ENCODE peak calls at places on chromosomes 12 and 14, in four cellular contexts. P is A549, M is heart left ventricle, L is psoas muscle. H is an unnamed sample.

GRCh38 chr14:71515520-71515919 is 416.7 kb upstream of the RGS6 start:
- DNase-seq in L (no peak), P (no peak), M (no peak), H (no peak)

GRCh38 chr14:55281316-55281839 is 10.2 kb downstream of the FBXO34 start:
- DNase-seq in M (no peak), L (no peak), P (no peak), H (no peak)

GRCh38 chr12:108312885-108313203 is 26.3 kb downstream of the CMKLR1 start:
- DNase-seq in P (no peak), M (peak; percentile 87), L (peak; percentile 58), H (peak; percentile 74)

GRCh38 chr12:10753066-10753465 is 29.9 kb upstream of the YBX3 start:
- DNase-seq in P (no peak), L (no peak), M (no peak), H (no peak)

GRCh38 chr12:68565391-68565903 is 45.3 kb upstream of the RAP1B start:
- DNase-seq in P (no peak), M (no peak), L (no peak), H (no peak)

GRCh38 chr12:116600959-116601358 is 41.8 kb downstream of the MAP1LC3B2 start:
- DNase-seq in L (no peak), M (no peak), P (no peak), H (no peak)

GRCh38 chr12:1056390-1056789 is 65.4 kb downstream of the ERC1 start:
- DNase-seq in P (no peak), M (no peak), L (no peak), H (no peak)

GRCh38 chr12:126171936-126172559 is 1106.8 kb downstream of the AACS start:
- DNase-seq in L (no peak), P (no peak), M (no peak), H (no peak)

GRCh38 chr12:77493311-77493710 is 337.4 kb upstream of the NAV3 start:
- DNase-seq in P (no peak), L (no peak), M (no peak), H (no peak)

GRCh38 chr14:100761481-100761880 is 34.8 kb downstream of the DLK1 start:
- DNase-seq in M (no peak), P (no peak), L (no peak), H (no peak)

GRCh38 chr12:128259556-128260070 is 7.4 kb upstream of the TMEM132C start:
- DNase-seq in M (no peak), L (no peak), P (no peak), H (no peak)

GRCh38 chr14:52315355-52315718 is 1.2 kb downstream of the PTGER2 start:
- DNase-seq in P (no peak), M (no peak), L (no peak), H (no peak)

GRCh38 chr12:117012189-117012805 is 86.9 kb downstream of the TESC start:
- DNase-seq in M (no peak), P (no peak), L (no peak), H (no peak)

GRCh38 chr12:94100254-94100653 is 48.1 kb upstream of the PLXNC1 start:
- DNase-seq in L (peak; percentile 61), M (no peak), P (no peak), H (no peak)

GRCh38 chr14:101476931-101477553 is 84.3 kb upstream of the DIO3 start:
- DNase-seq in L (no peak), M (no peak), P (peak; percentile 88), H (no peak)

GRCh38 chr14:89571502-89571901 is 154.5 kb upstream of the FOXN3 start:
- DNase-seq in P (no peak), M (no peak), L (no peak), H (no peak)

GRCh38 chr14:100155049-100155621 is 4.3 kb downstream of the DEGS2 start:
- DNase-seq in M (no peak), P (peak; percentile 62), L (no peak), H (no peak)

GRCh38 chr12:131795688-131796410 is 32.3 kb upstream of the MMP17 start:
- DNase-seq in P (no peak), M (no peak), L (no peak), H (no peak)

GRCh38 chr12:76266797-76267196 is 81.4 kb downstream of the BBS10 start:
- DNase-seq in L (peak; percentile 77), M (peak; percentile 70), P (no peak), H (peak; percentile 48)

GRCh38 chr12:108196319-108196718 is 67.2 kb downstream of the WSCD2 start:
- DNase-seq in P (no peak), L (no peak), M (no peak), H (no peak)

GRCh38 chr12:131832393-131833231 is 4.4 kb downstream of the MMP17 start:
- DNase-seq in P (peak; percentile 84), M (peak; percentile 68), L (peak; percentile 85), H (peak; percentile 51)

GRCh38 chr14:63624701-63625100 is 17.0 kb downstream of the WDR89 start:
- DNase-seq in M (no peak), P (no peak), L (no peak), H (no peak)

GRCh38 chr14:87888136-87888999 is 104.6 kb downstream of the GALC start:
- DNase-seq in M (no peak), L (no peak), P (peak; percentile 14), H (no peak)

GRCh38 chr12:27965966-27966365 is 6.6 kb downstream of the PTHLH start:
- DNase-seq in M (no peak), P (no peak), L (no peak), H (no peak)

GRCh38 chr12:2364566-2365165 is 311.9 kb downstream of the CACNA1C start:
- DNase-seq in L (no peak), M (no peak), P (no peak), H (no peak)

GRCh38 chr12:67433393-67434175 is 164.4 kb downstream of the CAND1 start:
- DNase-seq in L (no peak), M (no peak), P (no peak), H (no peak)

DNA sequence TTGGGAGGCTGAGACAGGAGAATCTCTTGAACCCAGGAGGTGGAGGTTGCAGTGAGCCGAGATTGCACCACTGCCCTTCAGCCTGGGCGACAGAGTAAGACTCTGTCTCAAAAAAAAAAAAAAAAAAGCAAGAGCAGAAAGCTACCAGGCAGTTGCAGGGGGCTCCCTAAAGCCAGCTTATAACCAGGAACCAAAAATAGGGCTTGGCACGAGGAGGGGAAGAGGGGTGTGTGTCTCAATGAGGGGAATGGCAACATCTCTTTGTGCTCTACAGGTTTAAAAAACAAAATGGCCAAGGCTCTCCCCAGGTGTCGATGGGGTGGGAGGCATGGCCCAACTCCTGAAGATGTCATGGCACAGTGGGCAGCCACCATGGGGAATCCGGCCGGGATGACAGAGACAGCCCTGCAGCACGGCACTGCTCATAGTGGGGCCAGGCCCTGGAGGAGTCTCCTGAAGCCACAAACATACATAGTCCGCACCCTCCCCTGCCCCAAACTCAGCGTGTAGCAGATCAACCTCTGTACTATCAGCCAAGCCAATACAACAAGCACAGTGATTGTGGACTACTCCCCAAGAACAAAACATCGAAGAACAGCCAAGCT is 16.0 kb upstream of the EIF5 start:
- DNase-seq in M (no peak), P (no peak), L (no peak), H (no peak)
- H3K4me1 ChIP-seq in M (no peaks in the 10 kb centered on the region), P (no peaks in the 10 kb centered on the region), L (peaks cover 13% of the 10 kb centered on the region), H (peaks cover 15% of the 10 kb centered on the region)

GRCh38 chr12:120229583-120230325 is 28.8 kb upstream of the RPLP0 start:
- DNase-seq in M (no peak), P (no peak), L (no peak), H (no peak)
- H3K4me3 ChIP-seq in M (no peak overlapping the region), P (peak overlapping the region; percentile 16), L (peak overlapping the region; percentile 52), H (peak overlapping the region; percentile 47)

DNA sequence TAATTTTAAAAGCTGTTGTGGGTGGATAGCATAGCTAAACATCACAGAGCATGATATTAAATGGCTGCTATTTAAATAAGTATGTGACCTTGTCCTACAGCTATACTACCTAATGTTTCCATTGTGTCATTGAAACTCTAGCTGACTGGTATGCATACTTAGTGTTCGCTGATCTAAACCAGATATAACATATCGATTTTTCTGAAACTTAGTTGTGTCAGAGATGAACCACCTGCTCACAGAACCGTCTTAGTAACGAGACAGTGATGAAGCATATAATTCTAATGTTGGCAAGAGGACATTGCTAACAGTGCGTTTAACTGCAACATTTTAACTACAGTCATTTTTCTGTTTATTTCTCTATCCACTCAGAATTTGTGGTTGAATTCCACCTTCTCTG is 36.1 kb upstream of the NUAK1 start:
- DNase-seq in P (no peak), M (no peak), L (no peak), H (no peak)
- TF ChIP-seq CTCF in P (no peak), M (no peak), L (no peak), H (no peak)

GRCh38 chr12:105331805-105332251 is 1.3 kb downstream of the C12orf75 start:
- DNase-seq in M (no peak), L (no peak), P (no peak), H (no peak)
- H3K4me1 ChIP-seq in M (peaks cover 17% of the 10 kb centered on the region), L (peaks cover 12% of the 10 kb centered on the region), P (peaks cover 54% of the 10 kb centered on the region), H (peaks cover 13% of the 10 kb centered on the region)

DNA sequence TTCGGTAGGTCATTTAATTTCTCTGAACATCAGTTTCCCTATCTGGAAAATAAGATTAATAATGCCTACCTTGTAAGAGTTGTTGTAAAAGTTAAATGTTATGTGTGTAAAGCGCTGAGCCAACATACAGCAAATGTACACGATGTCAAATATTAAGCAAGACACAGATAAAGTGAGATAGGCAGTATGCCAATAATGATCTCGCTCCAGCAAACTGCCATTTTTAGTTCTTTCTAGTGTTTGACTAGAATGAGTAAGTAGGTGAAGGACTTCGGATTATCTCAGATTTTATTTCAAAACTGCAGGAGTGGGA is 838 bp downstream of the DHRS7 start:
- DNase-seq in P (peak; percentile 36), L (no peak), M (no peak), H (no peak)
- H3K4me3 ChIP-seq in P (peak overlapping the region; percentile 83), L (peak overlapping the region; percentile 78), M (peak overlapping the region; percentile 76), H (peak overlapping the region; percentile 97)

GRCh38 chr14:68789798-68790655 is 2.8 kb downstream of the ZFP36L1 start:
- DNase-seq in P (no peak), L (peak; percentile 66), M (peak; percentile 38), H (no peak)
- TF ChIP-seq CTCF in P (no peak), L (no peak), M (no peak), H (no peak)

GRCh38 chr12:111588010-111588409 is 11.1 kb downstream of the ATXN2 start:
- DNase-seq in L (no peak), P (no peak), M (no peak), H (no peak)
- H3K4me1 ChIP-seq in L (peaks cover 13% of the 10 kb centered on the region), P (peaks cover 38% of the 10 kb centered on the region), M (peaks cover 29% of the 10 kb centered on the region), H (peaks cover 55% of the 10 kb centered on the region)

H was measured in left ventricle myocardium inferior.